ENCODE peak calls at places on chromosomes 5 and 9, in four cellular contexts. One of them, this sample, is unnamed.

GRCh38 chr9:116515541-116515940 is 171.6 kb upstream of the TRIM32 start:
- DNase-seq in right lobe of liver: no peak
- DNase-seq in pancreas: no peak
- DNase-seq in ovary: no peak
- DNase-seq in this sample: no peak

GRCh38 chr5:126852104-126852531 is 75.2 kb downstream of the LMNB1 start:
- DNase-seq in pancreas: no peak
- DNase-seq in right lobe of liver: no peak
- DNase-seq in ovary: no peak
- DNase-seq in this sample: no peak

GRCh38 chr9:37471942-37472679 is 6.9 kb upstream of the ZBTB5 start:
- DNase-seq in right lobe of liver: no peak
- DNase-seq in pancreas: no peak
- DNase-seq in ovary: no peak
- DNase-seq in this sample: no peak

GRCh38 chr5:31867219-31867618 is 228.3 kb downstream of the PDZD2 start:
- DNase-seq in pancreas: no peak
- DNase-seq in ovary: no peak
- DNase-seq in right lobe of liver: no peak
- DNase-seq in this sample: no peak

GRCh38 chr5:169632946-169633345 is 4.1 kb upstream of the DOCK2 start:
- DNase-seq in ovary: no peak
- DNase-seq in right lobe of liver: no peak
- DNase-seq in pancreas: no peak
- DNase-seq in this sample: no peak

GRCh38 chr5:125372694-125373621 is 626.5 kb upstream of the ZNF608 start:
- DNase-seq in ovary: no peak
- DNase-seq in pancreas: no peak
- DNase-seq in right lobe of liver: no peak
- DNase-seq in this sample: no peak

GRCh38 chr5:143041972-143042770 is 272.0 kb downstream of the ARHGAP26 start:
- DNase-seq in ovary: no peak
- DNase-seq in right lobe of liver: no peak
- DNase-seq in pancreas: peak; percentile 24
- DNase-seq in this sample: no peak

GRCh38 chr5:1728846-1729245 is 70.8 kb downstream of the MRPL36 start:
- DNase-seq in ovary: no peak
- DNase-seq in pancreas: peak; percentile 35
- DNase-seq in right lobe of liver: peak; percentile 16
- DNase-seq in this sample: peak; percentile 24

GRCh38 chr5:179151521-179152118 is 91.4 kb downstream of the ZNF354C start:
- DNase-seq in ovary: no peak
- DNase-seq in right lobe of liver: no peak
- DNase-seq in pancreas: no peak
- DNase-seq in this sample: no peak

GRCh38 chr9:133161542-133161950 is 2.2 kb downstream of the GBGT1 start:
- DNase-seq in pancreas: no peak
- DNase-seq in right lobe of liver: no peak
- DNase-seq in ovary: no peak
- DNase-seq in this sample: no peak

GRCh38 chr9:97543568-97543967 is 42.1 kb downstream of the TMOD1 start:
- DNase-seq in ovary: no peak
- DNase-seq in pancreas: no peak
- DNase-seq in right lobe of liver: no peak
- DNase-seq in this sample: no peak

GRCh38 chr5:139641116-139642080 is 6.8 kb upstream of the CXXC5 start:
- DNase-seq in ovary: no peak
- DNase-seq in right lobe of liver: peak; percentile 2
- DNase-seq in pancreas: no peak
- DNase-seq in this sample: peak; percentile 16

GRCh38 chr9:130780865-130781504 is 54.1 kb upstream of the ABL1 start:
- DNase-seq in right lobe of liver: no peak
- DNase-seq in pancreas: no peak
- DNase-seq in ovary: peak; percentile 74
- DNase-seq in this sample: no peak

GRCh38 chr9:135488013-135488330 is 8.4 kb downstream of the PPP1R26 start:
- DNase-seq in ovary: no peak
- DNase-seq in pancreas: no peak
- DNase-seq in right lobe of liver: no peak
- DNase-seq in this sample: no peak

GRCh38 chr5:107806271-107806670 is 135.5 kb upstream of the EFNA5 start:
- DNase-seq in ovary: no peak
- DNase-seq in right lobe of liver: no peak
- DNase-seq in pancreas: no peak
- DNase-seq in this sample: no peak
- H3K4me1 ChIP-seq in ovary: no peaks in the 10 kb centered on the region
- H3K4me1 ChIP-seq in right lobe of liver: no peaks in the 10 kb centered on the region
- H3K4me1 ChIP-seq in pancreas: no peaks in the 10 kb centered on the region
- H3K4me1 ChIP-seq in this sample: no peaks in the 10 kb centered on the region

DNA sequence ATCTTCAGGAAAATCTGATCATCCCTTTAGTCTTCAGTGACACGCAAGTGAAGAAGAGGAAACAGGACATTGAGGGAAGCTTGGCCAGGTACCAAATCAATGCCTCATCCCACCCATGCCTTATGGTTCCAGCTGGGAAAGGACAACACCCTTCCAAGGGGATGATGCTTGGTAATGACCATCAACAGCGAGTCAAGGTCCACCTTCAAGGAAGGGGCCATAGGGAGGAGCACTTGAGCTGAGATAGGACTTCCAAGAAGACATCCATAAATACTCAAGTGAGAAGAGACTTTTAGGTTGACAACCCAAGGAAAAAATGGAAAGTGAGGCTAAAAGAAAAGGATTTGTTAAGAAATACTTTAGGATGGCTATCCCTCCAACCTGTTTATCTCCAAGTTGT is 27.1 kb upstream of the GAS1 start:
- DNase-seq in right lobe of liver: no peak
- DNase-seq in pancreas: no peak
- DNase-seq in ovary: no peak
- DNase-seq in this sample: no peak
- H3K4me3 ChIP-seq in right lobe of liver: no peak overlapping the region
- H3K4me3 ChIP-seq in pancreas: no peak overlapping the region
- H3K4me3 ChIP-seq in ovary: no peak overlapping the region
- H3K4me3 ChIP-seq in this sample: no peak overlapping the region

DNA sequence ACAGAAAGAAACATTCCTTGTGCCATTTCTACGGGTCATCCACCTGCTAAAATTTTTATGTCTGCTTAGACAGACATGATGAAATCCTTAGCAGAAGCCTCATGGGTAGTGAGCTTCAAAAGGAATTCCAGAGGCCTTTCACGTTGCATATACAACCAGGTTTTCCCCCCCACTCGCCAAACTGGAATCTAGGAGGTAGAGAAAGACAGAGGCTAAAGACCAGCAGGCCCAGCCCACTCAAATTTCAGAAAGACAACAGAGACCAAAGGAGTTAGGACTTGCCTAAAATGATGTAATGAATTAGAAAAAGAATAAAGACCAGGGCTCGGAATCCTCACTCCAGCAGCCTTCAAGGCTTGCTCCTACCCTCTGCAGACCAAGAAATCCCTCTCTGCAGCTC is 9.2 kb downstream of the B4GALT1 start:
- DNase-seq in pancreas: no peak
- DNase-seq in ovary: no peak
- DNase-seq in right lobe of liver: no peak
- DNase-seq in this sample: no peak
- H3K4me1 ChIP-seq in pancreas: peaks cover 67% of the 10 kb centered on the region
- H3K4me1 ChIP-seq in ovary: peaks cover 29% of the 10 kb centered on the region
- H3K4me1 ChIP-seq in right lobe of liver: peaks cover 2% of the 10 kb centered on the region
- H3K4me1 ChIP-seq in this sample: peaks cover 100% of the 10 kb centered on the region

GRCh38 chr5:74641014-74641777 is 668 bp upstream of the ENC1 start:
- DNase-seq in ovary: peak; percentile 78
- DNase-seq in pancreas: peak; percentile 87
- DNase-seq in right lobe of liver: peak; percentile 87
- DNase-seq in this sample: peak; percentile 80

GRCh38 chr5:74640450-74641013 is at the start of gene ENC1:
- DNase-seq in right lobe of liver: peak; percentile 94
- DNase-seq in ovary: peak; percentile 83
- DNase-seq in pancreas: peak; percentile 94
- DNase-seq in this sample: peak; percentile 88

GRCh38 chr5:74642543-74642863 is 2.0 kb upstream of the ENC1 start:
- DNase-seq in ovary: no peak
- DNase-seq in pancreas: no peak
- DNase-seq in right lobe of liver: no peak
- DNase-seq in this sample: no peak

GRCh38 chr5:74641778-74642542 is 1.4 kb upstream of the ENC1 start:
- DNase-seq in pancreas: no peak
- DNase-seq in ovary: peak; percentile 46
- DNase-seq in right lobe of liver: peak; percentile 41
- DNase-seq in this sample: peak; percentile 51

DNA sequence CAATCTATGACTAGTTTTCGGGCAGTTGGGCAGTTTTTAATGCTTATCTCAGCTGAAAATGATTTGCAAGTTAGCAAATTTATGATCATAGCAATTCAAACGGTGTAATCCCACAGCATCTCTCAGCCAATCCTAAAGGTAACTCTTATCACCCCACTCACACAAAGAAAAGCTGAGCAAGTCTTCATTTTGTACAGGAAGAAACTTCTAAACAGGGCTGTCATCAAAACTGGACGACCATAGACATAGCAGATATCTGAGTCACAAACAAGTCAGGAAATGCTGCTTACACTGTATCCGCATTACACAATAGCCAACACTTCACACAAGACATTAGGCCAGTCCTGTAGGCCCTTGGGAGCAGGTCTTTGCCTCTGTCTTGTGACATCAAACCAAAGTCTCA is 2.6 kb upstream of the ENC1 start:
- DNase-seq in pancreas: no peak
- DNase-seq in right lobe of liver: no peak
- DNase-seq in ovary: no peak
- DNase-seq in this sample: no peak
- H3K4me3 ChIP-seq in pancreas: no peak overlapping the region
- H3K4me3 ChIP-seq in right lobe of liver: no peak overlapping the region
- H3K4me3 ChIP-seq in ovary: no peak overlapping the region
- H3K4me3 ChIP-seq in this sample: no peak overlapping the region

GRCh38 chr5:151678146-151678545 is 8.6 kb downstream of the SPARC start:
- DNase-seq in ovary: no peak
- DNase-seq in right lobe of liver: no peak
- DNase-seq in pancreas: no peak
- DNase-seq in this sample: no peak
- H3K4me1 ChIP-seq in ovary: peaks cover 56% of the 10 kb centered on the region
- H3K4me1 ChIP-seq in right lobe of liver: no peaks in the 10 kb centered on the region
- H3K4me1 ChIP-seq in pancreas: peaks cover 2% of the 10 kb centered on the region
- H3K4me1 ChIP-seq in this sample: peaks cover 88% of the 10 kb centered on the region